ENCODE peak calls at places on chromosomes 2 and 18, in four cellular contexts. D, Y, P and Z are unnamed samples.

GRCh38 chr2:88601302-88601701 is 26.0 kb downstream of the EIF2AK3 start:
- DNase-seq in P (no peak), Y (peak), D (no peak), Z (no peak)

GRCh38 chr2:85584857-85585780 is 888 bp downstream of the VAMP5 start:
- DNase-seq in D (peak), Y (peak), P (peak), Z (no peak)

GRCh38 chr2:199907008-199907714 is 3.9 kb upstream of the C2orf69 start:
- DNase-seq in Y (no peak), D (no peak), P (no peak), Z (no peak)

GRCh38 chr2:197675711-197676188 is 363 bp upstream of the RFTN2 start:
- DNase-seq in D (peak), P (peak), Y (peak), Z (no peak)

GRCh38 chr2:30234180-30234971 is 3.0 kb downstream of the LBH start:
- DNase-seq in D (no peak), P (peak), Y (peak), Z (no peak)

GRCh38 chr2:41610501-41611242 is 437.1 kb upstream of the PKDCC start:
- DNase-seq in D (no peak), P (no peak), Y (peak), Z (no peak)

GRCh38 chr18:12278153-12278764 is 24.1 kb downstream of the CIDEA start:
- DNase-seq in Y (no peak), P (no peak), D (no peak), Z (no peak)

GRCh38 chr2:118987886-118988285 is 45.9 kb downstream of the MARCO start:
- DNase-seq in D (no peak), P (peak), Y (no peak), Z (no peak)

GRCh38 chr2:160165996-160166395 is 34.1 kb downstream of the ITGB6 start:
- DNase-seq in P (no peak), D (no peak), Y (no peak), Z (no peak)
- TF ChIP-seq CTCF in P (no peak), D (no peak), Y (no peak), Z (no peak)

GRCh38 chr2:112692496-112692911 is 28.3 kb upstream of the NT5DC4 start:
- DNase-seq in P (no peak), Y (peak), D (no peak), Z (no peak)
- TF ChIP-seq CTCF in P (no peak), Y (no peak), D (no peak), Z (no peak)

GRCh38 chr2:9843229-9844035 is at the start of gene TAF1B:
- DNase-seq in D (peak), Y (peak), P (peak), Z (peak)
- TF ChIP-seq CTCF in D (no peak), Y (peak), P (peak), Z (peak)

DNA sequence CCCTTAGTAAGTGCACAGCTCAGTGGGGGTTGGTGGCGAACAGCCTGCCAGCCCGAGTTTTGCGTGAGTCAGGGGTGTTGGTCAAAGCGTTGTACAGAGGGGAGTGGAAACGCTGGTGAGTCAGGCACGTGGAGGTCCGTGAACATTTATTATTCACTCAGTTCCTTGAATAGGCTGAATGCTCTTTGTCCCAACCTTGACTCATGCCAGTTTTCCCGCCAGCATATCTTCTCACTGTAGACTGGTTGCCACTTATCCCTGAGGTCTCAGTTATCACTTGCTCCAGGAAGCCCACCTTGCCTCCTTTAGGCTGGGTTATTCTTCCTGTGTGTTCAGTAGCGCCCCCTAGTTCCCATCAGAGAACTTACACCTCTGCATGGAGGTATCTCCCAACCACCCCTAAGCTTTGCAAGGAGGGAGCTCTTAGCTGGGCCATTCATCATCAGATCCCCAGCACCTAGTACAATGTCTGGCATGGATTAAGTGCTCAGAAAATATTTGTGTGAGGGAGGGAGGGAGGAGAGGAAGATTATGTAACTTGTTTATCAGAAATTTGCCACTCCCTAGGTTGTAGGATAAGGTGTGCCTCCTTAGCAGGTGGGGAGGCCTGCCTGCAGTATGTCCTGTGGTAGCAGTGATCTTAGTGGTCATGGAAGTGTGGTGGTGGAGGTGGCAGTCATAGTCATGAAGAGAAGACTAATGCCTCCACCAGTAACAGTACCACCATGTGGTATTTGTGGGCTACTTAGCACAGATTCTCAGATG is 72.1 kb downstream of the CABLES1 start:
- DNase-seq in D (no peak), Y (no peak), P (no peak), Z (no peak)
- TF ChIP-seq CTCF in D (no peak), Y (peak), P (peak), Z (peak)

GRCh38 chr18:76274470-76275289 is 220.4 kb downstream of the ZNF516 start:
- DNase-seq in Y (no peak), P (peak), D (peak), Z (no peak)
- TF ChIP-seq CTCF in Y (no peak), P (no peak), D (peak), Z (peak)

GRCh38 chr18:51007787-51008134 is 22.3 kb upstream of the SMAD4 start:
- DNase-seq in Y (no peak), D (no peak), P (no peak), Z (no peak)
- TF ChIP-seq CTCF in Y (no peak), D (no peak), P (no peak), Z (no peak)